ENCODE peak calls at places on chromosomes 4 and X, in eight cellular contexts. I is aorta, S is Panc1, M is PC-3, F is mucosa of descending colon, Y is upper lobe of right lung, H is K562, C is HepG2. W is an unnamed sample. For H3K4me1, the result is how much of the 10 kb centered on the place peaks cover.

GRCh38 chr4:1042352-1043025 is 31.1 kb downstream of the FGFRL1 start:
- ATAC-seq in I (no peak), Y (no peak), S (no peak), C (no peak), M (no peak), H (no peak), F (no peak), W (no peak)

GRCh38 chr4:139582044-139582443 is 26.0 kb upstream of the SETD7 start:
- ATAC-seq in C (no peak), M (peak), H (no peak), Y (no peak), I (no peak), S (no peak), F (no peak), W (no peak)

GRCh38 chr4:118173956-118174355 is 139.7 kb downstream of the NDST3 start:
- ATAC-seq in S (no peak), H (no peak), Y (no peak), I (no peak), F (no peak), C (no peak), M (no peak), W (no peak)

GRCh38 chr4:185086053-185086452 is 57.0 kb upstream of the SLC25A4 start:
- ATAC-seq in F (no peak), M (no peak), I (no peak), S (no peak), C (no peak), Y (no peak), H (peak), W (no peak)

GRCh38 chr4:103054030-103054429 is 22.5 kb downstream of the SLC9B2 start:
- ATAC-seq in H (no peak), I (no peak), C (no peak), M (no peak), F (no peak), Y (no peak), S (no peak), W (peak)

GRCh38 chr4:126957555-126958440 is 675.0 kb upstream of the INTU start:
- ATAC-seq in I (no peak), Y (no peak), F (no peak), S (no peak), H (no peak), C (no peak), M (no peak), W (no peak)

GRCh38 chr4:72842323-72842722 is 227.2 kb downstream of the COX18 start:
- ATAC-seq in F (no peak), I (no peak), Y (no peak), M (peak), C (no peak), H (no peak), S (no peak), W (no peak)

GRCh38 chrX:86210772-86211171 is 62.5 kb downstream of the DACH2 start:
- ATAC-seq in H (no peak), I (no peak), S (no peak), M (no peak), Y (no peak), C (no peak), F (no peak), W (no peak)

GRCh38 chrX:119655125-119655524 is 37.8 kb downstream of the SEPTIN6 start:
- ATAC-seq in Y (peak), I (no peak), S (no peak), M (peak), C (no peak), F (no peak), H (peak), W (no peak)

GRCh38 chr4:87032884-87033533 is 98.2 kb downstream of the AFF1 start:
- ATAC-seq in M (no peak), S (no peak), F (peak), C (peak), Y (peak), I (no peak), H (no peak), W (peak)
- H3K4me1 ChIP-seq in M (under half), S (under half), F (under half), C (under half), Y (half or more), I (under half), H (half or more), W (half or more)

DNA sequence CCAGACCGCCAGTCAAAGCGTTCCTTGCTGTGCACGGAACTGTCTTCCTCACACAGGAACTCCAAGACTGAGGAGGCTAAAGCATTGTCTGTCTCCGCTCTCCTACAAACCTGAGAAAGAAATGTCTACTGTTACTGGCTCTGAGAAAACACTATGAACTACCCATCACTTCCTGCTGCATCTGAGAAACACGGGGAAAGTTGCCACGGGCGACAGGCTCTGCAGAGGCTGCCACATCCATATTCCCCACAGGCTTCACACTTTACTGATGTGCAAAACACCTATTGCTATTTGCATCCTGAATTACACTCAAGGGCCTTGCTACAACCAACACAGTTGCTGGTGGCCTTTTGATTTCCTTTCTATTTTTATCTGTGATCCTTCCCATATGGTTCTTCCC is 59.0 kb downstream of the AFAP1 start:
- ATAC-seq in C (no peak), F (no peak), H (no peak), M (peak), S (no peak), Y (no peak), I (no peak), W (no peak)
- H3K4me1 ChIP-seq in C (under half), F (under half), H (under half), M (half or more), S (half or more), Y (under half), I (under half), W (half or more)

GRCh38 chrX:30806187-30806728 is 82.8 kb downstream of the TAB3 start:
- ATAC-seq in C (no peak), S (no peak), F (no peak), Y (no peak), H (no peak), M (no peak), I (no peak), W (no peak)
- H3K4me1 ChIP-seq in C (under half), S (under half), F (under half), Y (under half), H (under half), M (under half), I (under half), W (under half)

GRCh38 chr4:44071959-44072955 is 376.4 kb downstream of the KCTD8 start:
- ATAC-seq in H (no peak), M (no peak), C (no peak), F (peak), I (peak), Y (peak), S (no peak), W (peak)

DNA sequence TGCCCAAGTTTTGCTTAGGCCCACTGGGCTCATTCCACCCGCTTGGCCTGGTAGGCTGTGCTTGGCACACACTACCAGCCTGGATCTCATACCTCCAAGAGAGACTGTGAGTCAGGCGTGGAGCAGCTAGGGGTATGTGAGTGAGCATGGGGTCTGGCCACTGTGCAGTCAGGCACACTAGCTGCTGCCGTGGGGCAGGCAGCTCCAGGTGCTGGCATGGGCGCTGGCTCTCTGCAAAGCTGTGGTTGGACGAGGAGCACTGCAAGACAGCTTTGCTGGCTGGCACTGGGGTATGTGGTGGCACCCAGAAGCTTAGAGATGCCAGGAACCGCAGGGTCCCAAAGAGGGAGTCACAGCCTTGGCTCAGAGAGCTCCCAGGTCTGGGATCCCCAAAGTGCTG is 377.8 kb downstream of the KCTD8 start:
- ATAC-seq in F (no peak), I (no peak), C (no peak), S (no peak), H (no peak), M (no peak), Y (peak), W (no peak)
- H3K4me1 ChIP-seq in F (under half), I (under half), C (under half), S (under half), H (under half), M (under half), Y (under half), W (under half)

GRCh38 chr4:150342945-150343344 is 239.0 kb upstream of the MAB21L2 start:
- ATAC-seq in C (no peak), I (no peak), S (no peak), H (peak), Y (peak), M (no peak), F (no peak), W (no peak)
- H3K4me1 ChIP-seq in C (under half), I (under half), S (under half), H (under half), Y (under half), M (under half), F (under half), W (under half)

GRCh38 chr4:151830168-151830567 is 69.4 kb upstream of the GATB start:
- ATAC-seq in H (no peak), Y (no peak), C (no peak), I (no peak), M (no peak), F (no peak), S (no peak), W (no peak)

GRCh38 chr4:151835467-151835866 is 74.7 kb upstream of the GATB start:
- ATAC-seq in C (no peak), H (no peak), S (no peak), M (no peak), F (no peak), Y (no peak), I (peak), W (no peak)

GRCh38 chr4:151833174-151833573 is 72.4 kb upstream of the GATB start:
- ATAC-seq in F (no peak), H (no peak), C (no peak), Y (no peak), S (no peak), I (no peak), M (no peak), W (no peak)
- H3K4me1 ChIP-seq in F (under half), H (under half), C (under half), Y (under half), S (under half), I (under half), M (under half), W (under half)

W was measured in gastroesophageal sphincter.